ENCODE peak calls at places on chromosomes 6 and 20, in seven cellular contexts. One of them, this sample, is unnamed.

GRCh38 chr6:40477246-40478126 is 109.7 kb downstream of the LRFN2 start:
- DNase-seq in A549: no peak
- DNase-seq in keratinocyte: no peak
- DNase-seq in neural progenitor cell: peak
- DNase-seq in epithelial cell of esophagus: no peak
- DNase-seq in fibroblast of mammary gland: no peak
- DNase-seq in cardiac muscle cell: peak
- DNase-seq in this sample: no peak

GRCh38 chr6:139927236-139927635 is 552.8 kb upstream of the CITED2 start:
- DNase-seq in A549: peak
- DNase-seq in keratinocyte: no peak
- DNase-seq in neural progenitor cell: no peak
- DNase-seq in epithelial cell of esophagus: no peak
- DNase-seq in fibroblast of mammary gland: peak
- DNase-seq in cardiac muscle cell: no peak
- DNase-seq in this sample: no peak

GRCh38 chr20:63056236-63057132 is 49.7 kb upstream of the BHLHE23 start:
- DNase-seq in A549: peak
- DNase-seq in keratinocyte: no peak
- DNase-seq in neural progenitor cell: peak
- DNase-seq in epithelial cell of esophagus: no peak
- DNase-seq in fibroblast of mammary gland: no peak
- DNase-seq in cardiac muscle cell: peak
- DNase-seq in this sample: peak

GRCh38 chr20:1122388-1123315 is 4.2 kb downstream of the PSMF1 start:
- DNase-seq in A549: peak
- DNase-seq in keratinocyte: no peak
- DNase-seq in neural progenitor cell: no peak
- DNase-seq in epithelial cell of esophagus: peak
- DNase-seq in fibroblast of mammary gland: peak
- DNase-seq in cardiac muscle cell: no peak
- DNase-seq in this sample: no peak

GRCh38 chr6:11384531-11385309 is 152.3 kb upstream of the NEDD9 start:
- DNase-seq in A549: no peak
- DNase-seq in keratinocyte: no peak
- DNase-seq in neural progenitor cell: no peak
- DNase-seq in epithelial cell of esophagus: peak
- DNase-seq in fibroblast of mammary gland: peak
- DNase-seq in cardiac muscle cell: no peak
- DNase-seq in this sample: no peak

GRCh38 chr6:110944681-110945151 is 13.8 kb upstream of the GTF3C6 start:
- DNase-seq in A549: peak
- DNase-seq in keratinocyte: peak
- DNase-seq in neural progenitor cell: no peak
- DNase-seq in epithelial cell of esophagus: peak
- DNase-seq in fibroblast of mammary gland: peak
- DNase-seq in cardiac muscle cell: no peak
- DNase-seq in this sample: no peak

GRCh38 chr6:137076277-137077068 is 31.7 kb upstream of the IL20RA start:
- DNase-seq in A549: peak
- DNase-seq in keratinocyte: peak
- DNase-seq in neural progenitor cell: peak
- DNase-seq in epithelial cell of esophagus: peak
- DNase-seq in fibroblast of mammary gland: peak
- DNase-seq in cardiac muscle cell: peak
- DNase-seq in this sample: peak

GRCh38 chr20:22586645-22587310 is 2.4 kb upstream of the FOXA2 start:
- DNase-seq in A549: peak
- DNase-seq in keratinocyte: no peak
- DNase-seq in neural progenitor cell: peak
- DNase-seq in epithelial cell of esophagus: peak
- DNase-seq in fibroblast of mammary gland: no peak
- DNase-seq in cardiac muscle cell: peak
- DNase-seq in this sample: peak

GRCh38 chr6:41718828-41719227 is 16.6 kb downstream of the TFEB start:
- DNase-seq in A549: no peak
- DNase-seq in keratinocyte: no peak
- DNase-seq in neural progenitor cell: no peak
- DNase-seq in epithelial cell of esophagus: peak
- DNase-seq in fibroblast of mammary gland: no peak
- DNase-seq in cardiac muscle cell: no peak
- DNase-seq in this sample: no peak

GRCh38 chr20:35738410-35739179 is 3.5 kb downstream of the RBM39 start:
- DNase-seq in A549: no peak
- DNase-seq in keratinocyte: no peak
- DNase-seq in neural progenitor cell: no peak
- DNase-seq in epithelial cell of esophagus: no peak
- DNase-seq in fibroblast of mammary gland: no peak
- DNase-seq in cardiac muscle cell: no peak
- DNase-seq in this sample: no peak

GRCh38 chr20:35742741-35743523 is 872 bp upstream of the RBM39 start:
- DNase-seq in A549: peak
- DNase-seq in keratinocyte: no peak
- DNase-seq in neural progenitor cell: peak
- DNase-seq in epithelial cell of esophagus: no peak
- DNase-seq in fibroblast of mammary gland: peak
- DNase-seq in cardiac muscle cell: peak
- DNase-seq in this sample: no peak

GRCh38 chr20:35743693-35744491 is 1.8 kb upstream of the RBM39 start:
- DNase-seq in A549: peak
- DNase-seq in keratinocyte: no peak
- DNase-seq in neural progenitor cell: no peak
- DNase-seq in epithelial cell of esophagus: no peak
- DNase-seq in fibroblast of mammary gland: no peak
- DNase-seq in cardiac muscle cell: no peak
- DNase-seq in this sample: no peak

GRCh38 chr20:35739294-35740163 is 2.5 kb downstream of the RBM39 start:
- DNase-seq in A549: peak
- DNase-seq in keratinocyte: no peak
- DNase-seq in neural progenitor cell: peak
- DNase-seq in epithelial cell of esophagus: peak
- DNase-seq in fibroblast of mammary gland: peak
- DNase-seq in cardiac muscle cell: no peak
- DNase-seq in this sample: no peak

GRCh38 chr20:35741892-35742740 is at the start of gene RBM39:
- DNase-seq in A549: peak
- DNase-seq in keratinocyte: peak
- DNase-seq in neural progenitor cell: peak
- DNase-seq in epithelial cell of esophagus: peak
- DNase-seq in fibroblast of mammary gland: peak
- DNase-seq in cardiac muscle cell: peak
- DNase-seq in this sample: peak
- TF ChIP-seq CTCF in A549: no peak
- TF ChIP-seq CTCF in keratinocyte: peak
- TF ChIP-seq CTCF in neural progenitor cell: peak
- TF ChIP-seq CTCF in epithelial cell of esophagus: peak
- TF ChIP-seq CTCF in fibroblast of mammary gland: peak
- TF ChIP-seq CTCF in cardiac muscle cell: peak
- TF ChIP-seq CTCF in this sample: no peak

GRCh38 chr6:121844898-121845297 is 409.5 kb downstream of the GJA1 start:
- DNase-seq in A549: no peak
- DNase-seq in keratinocyte: no peak
- DNase-seq in neural progenitor cell: no peak
- DNase-seq in epithelial cell of esophagus: no peak
- DNase-seq in fibroblast of mammary gland: no peak
- DNase-seq in cardiac muscle cell: no peak
- DNase-seq in this sample: no peak

GRCh38 chr6:121851056-121851455 is 415.6 kb downstream of the GJA1 start:
- DNase-seq in A549: no peak
- DNase-seq in keratinocyte: no peak
- DNase-seq in neural progenitor cell: peak
- DNase-seq in epithelial cell of esophagus: no peak
- DNase-seq in fibroblast of mammary gland: no peak
- DNase-seq in cardiac muscle cell: peak
- DNase-seq in this sample: peak

GRCh38 chr6:121848523-121849255 is 413.2 kb downstream of the GJA1 start:
- DNase-seq in A549: no peak
- DNase-seq in keratinocyte: no peak
- DNase-seq in neural progenitor cell: no peak
- DNase-seq in epithelial cell of esophagus: no peak
- DNase-seq in fibroblast of mammary gland: no peak
- DNase-seq in cardiac muscle cell: no peak
- DNase-seq in this sample: no peak

GRCh38 chr6:121847806-121848522 is 412.5 kb downstream of the GJA1 start:
- DNase-seq in A549: no peak
- DNase-seq in keratinocyte: no peak
- DNase-seq in neural progenitor cell: no peak
- DNase-seq in epithelial cell of esophagus: no peak
- DNase-seq in fibroblast of mammary gland: no peak
- DNase-seq in cardiac muscle cell: no peak
- DNase-seq in this sample: no peak

DNA sequence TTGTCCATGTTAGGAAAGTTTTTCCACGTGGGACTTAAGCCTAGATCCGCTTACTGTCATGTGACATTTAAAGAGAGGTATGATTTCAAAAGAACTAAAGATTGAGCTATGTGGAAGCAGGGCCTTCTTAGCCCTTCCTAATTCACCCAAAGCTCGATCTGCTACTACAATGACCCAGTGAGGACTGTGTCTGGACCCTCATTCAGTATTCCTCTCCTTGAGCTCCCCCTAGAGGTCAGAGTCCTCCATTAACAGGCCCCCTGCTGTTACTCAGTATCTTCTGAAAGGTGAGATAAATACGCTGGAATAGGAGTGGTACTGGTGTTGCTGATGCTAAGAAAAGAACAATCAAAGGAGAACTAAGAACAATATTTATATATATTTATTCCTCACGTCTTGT is 414.0 kb downstream of the GJA1 start:
- DNase-seq in A549: peak
- DNase-seq in keratinocyte: no peak
- DNase-seq in neural progenitor cell: peak
- DNase-seq in epithelial cell of esophagus: peak
- DNase-seq in fibroblast of mammary gland: peak
- DNase-seq in cardiac muscle cell: peak
- DNase-seq in this sample: peak
- TF ChIP-seq CTCF in A549: peak
- TF ChIP-seq CTCF in keratinocyte: peak
- TF ChIP-seq CTCF in neural progenitor cell: peak
- TF ChIP-seq CTCF in epithelial cell of esophagus: peak
- TF ChIP-seq CTCF in fibroblast of mammary gland: peak
- TF ChIP-seq CTCF in cardiac muscle cell: peak
- TF ChIP-seq CTCF in this sample: peak

DNA sequence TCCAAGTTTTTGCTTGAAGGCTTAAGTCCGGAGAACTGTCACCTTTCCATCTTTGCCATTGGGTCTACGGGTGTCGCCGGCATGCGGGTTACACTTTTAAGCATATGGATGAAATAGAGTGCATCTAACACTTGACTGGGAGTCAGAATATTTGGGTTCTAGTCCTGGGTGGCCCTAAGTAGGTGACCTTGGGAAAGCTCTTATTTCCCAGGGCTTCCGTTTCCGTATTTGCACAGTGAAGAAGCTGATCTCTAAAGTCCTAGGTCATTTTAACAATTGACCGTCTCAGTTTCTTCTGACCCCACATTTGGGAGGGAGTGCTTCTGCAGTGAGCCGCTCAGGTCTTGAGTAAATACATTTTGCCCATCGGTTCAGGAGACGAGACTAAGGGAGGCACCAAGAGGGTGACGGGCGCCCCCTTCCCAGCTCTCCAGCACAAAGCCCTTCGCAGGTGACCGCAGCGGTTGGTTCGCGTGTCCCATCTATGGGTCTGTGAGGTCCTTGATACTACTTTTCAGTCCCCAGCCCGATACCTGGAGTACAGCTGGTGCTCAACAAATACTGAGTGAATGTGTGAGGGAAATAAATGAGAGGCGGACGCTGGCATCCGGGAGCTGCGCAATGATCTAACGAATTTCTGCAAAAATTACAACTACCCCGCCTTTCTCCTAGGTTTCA is 580 bp upstream of the BLTP3A start:
- DNase-seq in A549: peak
- DNase-seq in keratinocyte: no peak
- DNase-seq in neural progenitor cell: peak
- DNase-seq in epithelial cell of esophagus: peak
- DNase-seq in fibroblast of mammary gland: peak
- DNase-seq in cardiac muscle cell: peak
- DNase-seq in this sample: peak
- TF ChIP-seq CTCF in A549: peak
- TF ChIP-seq CTCF in keratinocyte: peak
- TF ChIP-seq CTCF in neural progenitor cell: peak
- TF ChIP-seq CTCF in epithelial cell of esophagus: peak
- TF ChIP-seq CTCF in fibroblast of mammary gland: peak
- TF ChIP-seq CTCF in cardiac muscle cell: peak
- TF ChIP-seq CTCF in this sample: no peak

DNA sequence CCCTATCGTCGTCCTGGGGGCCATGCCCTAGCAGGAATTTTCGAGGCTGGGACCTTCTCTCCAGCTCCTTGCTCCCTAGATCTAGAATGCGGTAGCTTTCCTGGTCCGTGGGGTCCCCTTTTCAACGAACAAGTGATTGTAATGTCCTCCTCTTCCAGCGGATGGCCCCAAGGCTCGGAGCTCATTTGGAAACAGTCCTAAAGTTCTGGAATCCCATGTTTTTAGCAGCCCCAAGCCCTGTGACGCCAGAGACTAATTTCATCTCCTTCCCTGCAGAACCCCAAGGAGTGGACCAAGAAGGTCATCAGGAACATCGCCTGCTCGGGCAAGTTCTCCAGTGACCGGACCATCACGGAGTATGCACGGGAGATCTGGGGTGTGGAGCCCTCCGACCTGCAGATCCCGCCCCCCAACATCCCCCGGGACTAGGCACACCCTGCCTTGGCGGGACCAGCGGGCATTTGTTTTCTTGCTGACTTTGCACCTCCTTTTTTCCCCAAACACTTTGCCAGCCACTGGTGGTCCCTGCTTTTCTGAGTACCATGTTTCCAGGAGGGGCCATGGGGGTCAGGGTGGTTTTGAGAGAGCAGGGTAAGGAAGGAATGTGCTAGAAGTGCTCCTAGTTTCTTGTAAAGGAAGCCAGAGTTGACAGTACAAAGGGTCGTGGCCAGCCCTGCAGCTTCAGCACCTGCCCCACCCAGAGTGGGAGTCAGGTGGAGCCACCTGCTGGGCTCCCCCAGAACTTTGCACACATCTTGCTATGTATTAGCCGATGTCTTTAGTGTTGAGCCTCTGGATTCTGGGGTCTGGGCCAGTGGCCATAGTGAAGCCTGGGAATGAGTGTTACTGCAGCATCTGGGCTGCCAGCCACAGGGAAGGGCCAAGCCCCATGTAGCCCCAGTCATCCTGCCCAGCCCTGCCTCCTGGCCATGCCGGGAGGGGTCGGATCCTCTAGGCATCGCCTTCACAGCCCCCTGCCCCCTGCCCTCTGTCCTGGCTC is 48.5 kb downstream of the PYGB start:
- DNase-seq in A549: peak
- DNase-seq in keratinocyte: no peak
- DNase-seq in neural progenitor cell: peak
- DNase-seq in epithelial cell of esophagus: peak
- DNase-seq in fibroblast of mammary gland: peak
- DNase-seq in cardiac muscle cell: peak
- DNase-seq in this sample: no peak
- TF ChIP-seq CTCF in A549: peak
- TF ChIP-seq CTCF in keratinocyte: peak
- TF ChIP-seq CTCF in neural progenitor cell: peak
- TF ChIP-seq CTCF in epithelial cell of esophagus: peak
- TF ChIP-seq CTCF in fibroblast of mammary gland: peak
- TF ChIP-seq CTCF in cardiac muscle cell: peak
- TF ChIP-seq CTCF in this sample: peak

This sample was measured in endothelial cell.